ENCODE peak calls at places on chromosomes 16 and 17, in seven cellular contexts. Y is activated CD4-positive, alpha-beta T cell treated with anti-CD3 and anti-CD28 coated beads, Interleukin-2, amount 50 U/mL, for 1 hour; L is neural crest cell; U is ELR; G is stimulated activated CD8-positive, alpha-beta memory T cell treated with anti-CD3 and anti-CD28 coated beads, Interleukin-4, amount 100 ng/mL, for 24 hours; B is brain microvascular endothelial cell; H is GM12878. W is an unnamed sample.

GRCh38 chr17:78748048-78748729 is 33.9 kb downstream of the CYTH1 start:
- DNase-seq in Y (no peak), U (peak), G (no peak), B (no peak), H (no peak), L (no peak), W (peak)

GRCh38 chr17:77371117-77371887 is 230.5 kb downstream of the SEC14L1 start:
- DNase-seq in B (peak), L (no peak), Y (no peak), H (no peak), U (no peak), G (no peak), W (no peak)

GRCh38 chr17:27929990-27930389 is 36.8 kb upstream of the LYRM9 start:
- DNase-seq in Y (no peak), G (no peak), H (no peak), B (peak), L (no peak), U (peak), W (no peak)

GRCh38 chr16:83701494-83701893 is 106.3 kb upstream of the HSBP1 start:
- DNase-seq in L (peak), G (no peak), B (peak), H (no peak), Y (no peak), U (peak), W (no peak)

GRCh38 chr16:50615891-50616290 is 65.2 kb downstream of the SNX20 start:
- DNase-seq in U (no peak), H (no peak), Y (no peak), G (no peak), B (no peak), L (no peak), W (no peak)

GRCh38 chr16:8850279-8850885 is 18.4 kb downstream of the CARHSP1 start:
- DNase-seq in H (no peak), B (peak), U (peak), L (no peak), G (no peak), Y (no peak), W (no peak)

GRCh38 chr17:18966831-18967624 is 15.1 kb downstream of the SLC5A10 start:
- DNase-seq in H (no peak), L (no peak), Y (no peak), G (no peak), B (no peak), U (no peak), W (no peak)

GRCh38 chr17:75271955-75272847 is 1.2 kb upstream of the MIF4GD start:
- DNase-seq in G (no peak), B (no peak), H (no peak), Y (peak), U (peak), L (no peak), W (no peak)

GRCh38 chr17:38449364-38449763 is 21.1 kb downstream of the ARHGAP23 start:
- DNase-seq in B (no peak), L (no peak), H (no peak), Y (no peak), G (no peak), U (peak), W (no peak)

GRCh38 chr17:71273451-71273850 is 847.4 kb upstream of the SOX9 start:
- DNase-seq in L (no peak), H (no peak), G (no peak), U (no peak), Y (no peak), B (no peak), W (no peak)

GRCh38 chr17:14753383-14753782 is 452.5 kb downstream of the HS3ST3B1 start:
- DNase-seq in H (no peak), G (no peak), Y (no peak), B (no peak), L (no peak), U (no peak), W (no peak)

GRCh38 chr17:74959826-74960738 is 12.5 kb downstream of the HID1 start:
- DNase-seq in B (no peak), H (no peak), G (no peak), U (peak), L (no peak), Y (no peak), W (no peak)

GRCh38 chr17:75854111-75854748 is 905 bp downstream of the WBP2 start:
- DNase-seq in B (peak), G (no peak), Y (no peak), L (no peak), U (peak), H (no peak), W (no peak)

GRCh38 chr17:17661134-17661533 is 20.1 kb upstream of the RAI1 start:
- DNase-seq in G (no peak), L (no peak), B (no peak), H (no peak), U (no peak), Y (no peak), W (no peak)

GRCh38 chr16:84340305-84341040 is 27.9 kb upstream of the ATP2C2 start:
- DNase-seq in G (no peak), Y (no peak), H (no peak), B (no peak), L (no peak), U (peak), W (no peak)

GRCh38 chr17:20085283-20085875 is 76.2 kb downstream of the SPECC1 start:
- DNase-seq in U (no peak), L (no peak), G (no peak), Y (no peak), H (no peak), B (no peak), W (no peak)

GRCh38 chr17:51336112-51336822 is 75.9 kb downstream of the UTP18 start:
- DNase-seq in L (no peak), Y (no peak), H (no peak), B (no peak), G (no peak), U (no peak), W (no peak)

GRCh38 chr17:48546187-48546923 is 1.4 kb upstream of the HOXB2 start:
- DNase-seq in U (no peak), G (no peak), Y (no peak), B (no peak), L (no peak), H (no peak), W (no peak)

GRCh38 chr16:1613240-1613639 is 1.1 kb downstream of the CRAMP1 start:
- DNase-seq in B (no peak), H (no peak), U (peak), G (no peak), L (no peak), Y (no peak), W (no peak)

GRCh38 chr16:31453255-31454204 is 5.8 kb upstream of the ARMC5 start:
- DNase-seq in U (peak), B (peak), Y (no peak), H (no peak), G (no peak), L (no peak), W (no peak)

GRCh38 chr16:1291576-1291974 is 17.9 kb upstream of the UBE2I start:
- DNase-seq in U (no peak), Y (no peak), L (no peak), H (no peak), B (no peak), G (no peak), W (no peak)

GRCh38 chr16:85227262-85227923 is 115.1 kb upstream of the CIBAR2 start:
- DNase-seq in L (no peak), U (no peak), Y (no peak), H (peak), G (no peak), B (no peak), W (no peak)

GRCh38 chr17:61149862-61150362 is 249.7 kb upstream of the TBX2 start:
- DNase-seq in Y (no peak), L (no peak), U (no peak), G (no peak), H (no peak), B (no peak), W (no peak)

GRCh38 chr17:56908061-56908542 is 5.7 kb downstream of the TRIM25 start:
- DNase-seq in U (peak), H (peak), B (no peak), Y (peak), G (no peak), L (no peak), W (peak)

GRCh38 chr16:49478107-49478506 is 104.5 kb downstream of the C16orf78 start:
- DNase-seq in B (no peak), H (peak), U (no peak), L (no peak), Y (no peak), G (no peak), W (no peak)

GRCh38 chr17:44372036-44372435 is 8.4 kb upstream of the FAM171A2 start:
- DNase-seq in G (no peak), Y (no peak), U (no peak), H (no peak), L (no peak), B (no peak), W (no peak)

GRCh38 chr16:57479043-57479421 is 7.3 kb downstream of the DOK4 start:
- DNase-seq in H (no peak), G (no peak), L (no peak), B (no peak), Y (no peak), U (no peak), W (no peak)

GRCh38 chr17:17896746-17897145 is 60.0 kb upstream of the SREBF1 start:
- DNase-seq in B (no peak), U (no peak), G (no peak), H (no peak), Y (no peak), L (no peak), W (no peak)

GRCh38 chr17:82450357-82451106 is at the start of gene CYBC1:
- DNase-seq in G (peak), B (peak), H (peak), U (peak), Y (peak), L (peak), W (peak)

GRCh38 chr17:72401883-72402726 is 281.3 kb downstream of the SOX9 start:
- DNase-seq in H (no peak), U (no peak), G (no peak), Y (no peak), B (no peak), L (no peak), W (no peak)

GRCh38 chr17:78759203-78759968 is 22.7 kb downstream of the CYTH1 start:
- DNase-seq in B (peak), Y (peak), L (no peak), G (no peak), H (no peak), U (no peak), W (peak)

GRCh38 chr16:75948886-75949285 is 222.6 kb upstream of the CPHXL start:
- DNase-seq in G (no peak), L (no peak), B (no peak), U (no peak), Y (no peak), H (no peak), W (no peak)

GRCh38 chr17:32007463-32008298 is 498 bp downstream of the LRRC37B start:
- DNase-seq in L (peak), B (peak), G (peak), H (no peak), Y (peak), U (peak), W (peak)

GRCh38 chr16:85453701-85454100 is 159.4 kb upstream of the GSE1 start:
- DNase-seq in B (no peak), G (no peak), U (no peak), L (no peak), H (no peak), Y (no peak), W (no peak)